ENCODE peak calls at places on chromosome 19, in four cellular contexts. M is A549; B is cardiac muscle cell; H is stimulated activated CD8-positive, alpha-beta memory T cell treated with anti-CD3 and anti-CD28 coated beads, Interleukin-15, amount 100 ng/mL, for 1 hour. E is an unnamed sample.

GRCh38 chr19:19485161-19485997 is 30.0 kb downstream of the TSSK6 start:
- DNase-seq in M (no peak), B (no peak), H (no peak), E (no peak)

GRCh38 chr19:49489601-49490167 is 2.3 kb downstream of the RPL13A start:
- DNase-seq in M (peak), B (no peak), H (no peak), E (no peak)

GRCh38 chr19:47186337-47187022 is 44.5 kb downstream of the BBC3 start:
- DNase-seq in M (no peak), B (peak), H (peak), E (no peak)

GRCh38 chr19:55179570-55180484 is at the start of gene SYT5:
- DNase-seq in M (no peak), B (peak), H (peak), E (no peak)

GRCh38 chr19:15479391-15480345 is at the start of gene PGLYRP2:
- DNase-seq in M (peak), B (no peak), H (no peak), E (no peak)

GRCh38 chr19:1551068-1552040 is 16.8 kb downstream of the MEX3D start:
- DNase-seq in M (no peak), B (no peak), H (no peak), E (no peak)

GRCh38 chr19:45070861-45071544 is 5.3 kb downstream of the ZNF296 start:
- DNase-seq in M (no peak), B (no peak), H (no peak), E (no peak)

GRCh38 chr19:48271531-48272151 is 1.8 kb downstream of the ZNF114 start:
- DNase-seq in M (peak), B (peak), H (no peak), E (no peak)

GRCh38 chr19:30253581-30253996 is 118.6 kb upstream of the ZNF536 start:
- DNase-seq in M (no peak), B (no peak), H (no peak), E (no peak)

GRCh38 chr19:50858896-50859295 is 4.2 kb downstream of the KLK3 start:
- DNase-seq in M (no peak), B (no peak), H (no peak), E (no peak)

GRCh38 chr19:2983351-2984195 is 6.2 kb downstream of the TLE6 start:
- DNase-seq in M (no peak), B (peak), H (no peak), E (no peak)

GRCh38 chr19:57665261-57665806 is 3.4 kb upstream of the ZSCAN4 start:
- DNase-seq in M (no peak), B (no peak), H (no peak), E (no peak)

GRCh38 chr19:6126335-6126974 is 9.0 kb upstream of the ACSBG2 start:
- DNase-seq in M (peak), B (peak), H (no peak), E (no peak)

GRCh38 chr19:16148443-16149045 is 5.1 kb downstream of the HSH2D start:
- DNase-seq in M (no peak), B (no peak), H (no peak), E (no peak)

GRCh38 chr19:1173845-1174809 is at the start of gene SBNO2:
- DNase-seq in M (peak), B (peak), H (peak), E (peak)

GRCh38 chr19:56141416-56141992 is 417 bp downstream of the ZNF444 start:
- DNase-seq in M (no peak), B (peak), H (no peak), E (no peak)

GRCh38 chr19:24074720-24075119 is 12.3 kb upstream of the ZNF254 start:
- DNase-seq in M (no peak), B (no peak), H (no peak), E (no peak)

GRCh38 chr19:1386945-1387683 is 3.4 kb downstream of the NDUFS7 start:
- DNase-seq in M (no peak), B (no peak), H (no peak), E (no peak)

GRCh38 chr19:58563034-58563573 is 4.7 kb upstream of the UBE2M start:
- DNase-seq in M (no peak), B (no peak), H (no peak), E (no peak)

GRCh38 chr19:1501200-1501595 is 10.2 kb downstream of the REEP6 start:
- DNase-seq in M (no peak), B (no peak), H (no peak), E (no peak)

GRCh38 chr19:44303305-44303704 is 1.5 kb downstream of the ZNF235 start:
- DNase-seq in M (no peak), B (no peak), H (no peak), E (no peak)

GRCh38 chr19:33662391-33662790 is 40.6 kb downstream of the CHST8 start:
- DNase-seq in M (no peak), B (no peak), H (no peak), E (no peak)